ENCODE peak calls at places on chromosomes 4 and X, in four cellular contexts. W is neural crest cell, F is A172, O is GF-D8. Y is an unnamed sample.

GRCh38 chr4:73599182-73599581 is 21.1 kb downstream of the RASSF6 start:
- DNase-seq in W (no peak), F (peak), O (no peak), Y (no peak)

GRCh38 chrX:96407501-96407900 is 277.1 kb upstream of the DIAPH2 start:
- DNase-seq in W (no peak), F (peak), O (no peak), Y (no peak)

GRCh38 chrX:122238801-122239200 is 945.3 kb upstream of the GRIA3 start:
- DNase-seq in W (no peak), F (peak), O (no peak), Y (no peak)

GRCh38 chr4:122341906-122342305 is 36.9 kb upstream of the ADAD1 start:
- DNase-seq in W (no peak), F (peak), O (no peak), Y (no peak)

GRCh38 chr4:73777612-73778011 is 37.2 kb downstream of the CXCL8 start:
- DNase-seq in W (no peak), F (no peak), O (no peak), Y (no peak)

GRCh38 chr4:151173751-151174325 is 74.4 kb downstream of the RPS3A start:
- DNase-seq in W (no peak), F (no peak), O (no peak), Y (peak)

GRCh38 chr4:75513529-75514130 is 573 bp downstream of the RCHY1 start:
- DNase-seq in W (peak), F (no peak), O (no peak), Y (no peak)

GRCh38 chr4:63370997-63371396 is 1038.3 kb downstream of the TECRL start:
- DNase-seq in W (no peak), F (no peak), O (no peak), Y (no peak)

GRCh38 chrX:20240201-20240600 is 26.5 kb downstream of the RPS6KA3 start:
- DNase-seq in W (no peak), F (no peak), O (no peak), Y (no peak)

GRCh38 chrX:45716747-45717146 is 516.1 kb upstream of the DIPK2B start:
- DNase-seq in W (no peak), F (no peak), O (no peak), Y (no peak)

GRCh38 chrX:143240658-143241057 is 214.9 kb downstream of the SPANXN4 start:
- DNase-seq in W (no peak), F (no peak), O (no peak), Y (no peak)

GRCh38 chr4:56874166-56874565 is 33.5 kb upstream of the REST start:
- DNase-seq in W (no peak), F (no peak), O (no peak), Y (no peak)

GRCh38 chr4:102687982-102688433 is 72.8 kb downstream of the MANBA start:
- DNase-seq in W (no peak), F (no peak), O (no peak), Y (no peak)

GRCh38 chrX:115400960-115401359 is 111.4 kb downstream of the LUZP4 start:
- DNase-seq in W (no peak), F (no peak), O (no peak), Y (no peak)

GRCh38 chrX:118807151-118808017 is 16.2 kb upstream of the ZCCHC12 start:
- DNase-seq in W (peak), F (peak), O (no peak), Y (peak)